ENCODE peak calls at places on chromosomes 5 and 9, in four cellular contexts. One of them, this sample, is unnamed. For H3K9me3, the result is how much of the 10 kb centered on the place peaks cover.

GRCh38 chr5:89668821-89669220 is 740.7 kb downstream of the CETN3 start:
- DNase-seq in uterus: no peak
- DNase-seq in A549: no peak
- DNase-seq in thyroid gland: no peak
- DNase-seq in this sample: no peak

GRCh38 chr5:110752953-110753352 is 14.1 kb downstream of the SLC25A46 start:
- DNase-seq in A549: no peak
- DNase-seq in thyroid gland: no peak
- DNase-seq in uterus: no peak
- DNase-seq in this sample: no peak

GRCh38 chr9:24832307-24832706 is 286.6 kb upstream of the IZUMO3 start:
- DNase-seq in thyroid gland: no peak
- DNase-seq in A549: no peak
- DNase-seq in uterus: no peak
- DNase-seq in this sample: no peak

GRCh38 chr5:60992871-60993270 is 47.9 kb downstream of the NDUFAF2 start:
- DNase-seq in uterus: no peak
- DNase-seq in thyroid gland: no peak
- DNase-seq in A549: no peak
- DNase-seq in this sample: no peak

GRCh38 chr9:95721132-95721531 is 154.4 kb upstream of the ERCC6L2 start:
- DNase-seq in uterus: no peak
- DNase-seq in A549: no peak
- DNase-seq in thyroid gland: no peak
- DNase-seq in this sample: no peak

GRCh38 chr5:143435207-143435657 is 31.7 kb upstream of the NR3C1 start:
- DNase-seq in thyroid gland: peak
- DNase-seq in A549: no peak
- DNase-seq in uterus: no peak
- DNase-seq in this sample: peak

GRCh38 chr5:133895979-133896378 is 72.4 kb downstream of the C5orf15 start:
- DNase-seq in A549: no peak
- DNase-seq in uterus: no peak
- DNase-seq in thyroid gland: no peak
- DNase-seq in this sample: no peak

GRCh38 chr5:15533124-15533893 is 33.3 kb downstream of the FBXL7 start:
- DNase-seq in thyroid gland: no peak
- DNase-seq in A549: no peak
- DNase-seq in uterus: no peak
- DNase-seq in this sample: no peak

GRCh38 chr9:14021871-14022525 is 291.9 kb downstream of the NFIB start:
- DNase-seq in A549: no peak
- DNase-seq in uterus: no peak
- DNase-seq in thyroid gland: no peak
- DNase-seq in this sample: no peak

GRCh38 chr5:116411101-116411571 is 163.5 kb downstream of the SEMA6A start:
- DNase-seq in thyroid gland: no peak
- DNase-seq in uterus: peak
- DNase-seq in A549: no peak
- DNase-seq in this sample: no peak

GRCh38 chr9:86525182-86525581 is 171.0 kb upstream of the TUT7 start:
- DNase-seq in thyroid gland: no peak
- DNase-seq in uterus: no peak
- DNase-seq in A549: no peak
- DNase-seq in this sample: no peak

GRCh38 chr9:72440383-72440782 is 75.4 kb upstream of the ZFAND5 start:
- DNase-seq in A549: no peak
- DNase-seq in thyroid gland: no peak
- DNase-seq in uterus: no peak
- DNase-seq in this sample: no peak
- H3K27ac ChIP-seq in A549: peak
- H3K27ac ChIP-seq in thyroid gland: no peak
- H3K27ac ChIP-seq in uterus: no peak
- H3K27ac ChIP-seq in this sample: no peak

GRCh38 chr9:92517046-92517445 is 18.7 kb downstream of the ECM2 start:
- DNase-seq in thyroid gland: no peak
- DNase-seq in uterus: no peak
- DNase-seq in A549: no peak
- DNase-seq in this sample: no peak

GRCh38 chr9:92524881-92525280 is 10.9 kb downstream of the ECM2 start:
- DNase-seq in A549: no peak
- DNase-seq in uterus: no peak
- DNase-seq in thyroid gland: no peak
- DNase-seq in this sample: no peak

GRCh38 chr9:92525306-92525705 is 10.5 kb downstream of the ECM2 start:
- DNase-seq in A549: no peak
- DNase-seq in uterus: no peak
- DNase-seq in thyroid gland: no peak
- DNase-seq in this sample: no peak

GRCh38 chr9:92522983-92523970 is 12.5 kb downstream of the ECM2 start:
- DNase-seq in uterus: no peak
- DNase-seq in A549: no peak
- DNase-seq in thyroid gland: no peak
- DNase-seq in this sample: no peak

DNA sequence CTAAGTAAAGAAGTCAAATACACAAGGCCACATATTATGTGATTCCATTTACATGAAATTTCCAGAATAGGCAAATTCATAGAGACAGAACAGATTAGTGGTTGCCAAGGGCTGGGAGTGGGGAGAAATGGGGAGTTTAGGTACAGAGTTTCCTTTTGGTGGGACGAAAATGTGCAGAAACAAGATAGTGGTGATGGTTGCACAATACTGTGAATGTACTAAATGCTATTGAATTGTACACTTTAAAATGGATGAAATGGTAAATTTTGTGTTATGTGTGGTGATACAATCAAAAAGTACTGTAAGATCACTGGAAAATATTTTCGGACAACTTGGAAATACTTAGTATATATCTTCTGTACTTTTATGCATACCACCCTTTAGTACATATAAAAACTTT is 15.0 kb downstream of the ECM2 start:
- DNase-seq in thyroid gland: no peak
- DNase-seq in A549: no peak
- DNase-seq in uterus: no peak
- DNase-seq in this sample: no peak
- TF ChIP-seq CTCF in thyroid gland: no peak
- TF ChIP-seq CTCF in A549: no peak
- TF ChIP-seq CTCF in uterus: no peak
- TF ChIP-seq CTCF in this sample: no peak

GRCh38 chr9:129514891-129515290 is 106.0 kb downstream of the C9orf50 start:
- DNase-seq in A549: no peak
- DNase-seq in uterus: no peak
- DNase-seq in thyroid gland: peak
- DNase-seq in this sample: no peak

GRCh38 chr9:129513856-129514496 is 106.9 kb downstream of the C9orf50 start:
- DNase-seq in thyroid gland: no peak
- DNase-seq in uterus: no peak
- DNase-seq in A549: no peak
- DNase-seq in this sample: no peak

GRCh38 chr9:129513282-129513681 is 107.6 kb downstream of the C9orf50 start:
- DNase-seq in thyroid gland: no peak
- DNase-seq in uterus: no peak
- DNase-seq in A549: no peak
- DNase-seq in this sample: no peak

GRCh38 chr9:129517006-129517405 is 103.9 kb downstream of the C9orf50 start:
- DNase-seq in A549: no peak
- DNase-seq in uterus: no peak
- DNase-seq in thyroid gland: no peak
- DNase-seq in this sample: no peak

GRCh38 chr9:129514497-129514867 is 106.4 kb downstream of the C9orf50 start:
- DNase-seq in A549: no peak
- DNase-seq in thyroid gland: no peak
- DNase-seq in uterus: no peak
- DNase-seq in this sample: no peak
- H3K9me3 ChIP-seq in A549: half or more
- H3K9me3 ChIP-seq in thyroid gland: under half
- H3K9me3 ChIP-seq in uterus: under half
- H3K9me3 ChIP-seq in this sample: under half

GRCh38 chr9:111039203-111039907 is 1.1 kb upstream of the LPAR1 start:
- DNase-seq in A549: no peak
- DNase-seq in thyroid gland: peak
- DNase-seq in uterus: peak
- DNase-seq in this sample: no peak
- H3K27ac ChIP-seq in A549: peak
- H3K27ac ChIP-seq in thyroid gland: peak
- H3K27ac ChIP-seq in uterus: peak
- H3K27ac ChIP-seq in this sample: no peak

GRCh38 chr9:130262771-130263170 is 2.8 kb upstream of the HMCN2 start:
- DNase-seq in A549: no peak
- DNase-seq in thyroid gland: no peak
- DNase-seq in uterus: no peak
- DNase-seq in this sample: no peak

GRCh38 chr9:130264414-130265350 is 878 bp upstream of the HMCN2 start:
- DNase-seq in thyroid gland: no peak
- DNase-seq in A549: no peak
- DNase-seq in uterus: no peak
- DNase-seq in this sample: no peak

GRCh38 chr9:130265431-130266235 is at the start of gene HMCN2:
- DNase-seq in thyroid gland: peak
- DNase-seq in uterus: no peak
- DNase-seq in A549: no peak
- DNase-seq in this sample: no peak

GRCh38 chr9:130262061-130262745 is 3.4 kb upstream of the HMCN2 start:
- DNase-seq in thyroid gland: no peak
- DNase-seq in A549: no peak
- DNase-seq in uterus: no peak
- DNase-seq in this sample: no peak

DNA sequence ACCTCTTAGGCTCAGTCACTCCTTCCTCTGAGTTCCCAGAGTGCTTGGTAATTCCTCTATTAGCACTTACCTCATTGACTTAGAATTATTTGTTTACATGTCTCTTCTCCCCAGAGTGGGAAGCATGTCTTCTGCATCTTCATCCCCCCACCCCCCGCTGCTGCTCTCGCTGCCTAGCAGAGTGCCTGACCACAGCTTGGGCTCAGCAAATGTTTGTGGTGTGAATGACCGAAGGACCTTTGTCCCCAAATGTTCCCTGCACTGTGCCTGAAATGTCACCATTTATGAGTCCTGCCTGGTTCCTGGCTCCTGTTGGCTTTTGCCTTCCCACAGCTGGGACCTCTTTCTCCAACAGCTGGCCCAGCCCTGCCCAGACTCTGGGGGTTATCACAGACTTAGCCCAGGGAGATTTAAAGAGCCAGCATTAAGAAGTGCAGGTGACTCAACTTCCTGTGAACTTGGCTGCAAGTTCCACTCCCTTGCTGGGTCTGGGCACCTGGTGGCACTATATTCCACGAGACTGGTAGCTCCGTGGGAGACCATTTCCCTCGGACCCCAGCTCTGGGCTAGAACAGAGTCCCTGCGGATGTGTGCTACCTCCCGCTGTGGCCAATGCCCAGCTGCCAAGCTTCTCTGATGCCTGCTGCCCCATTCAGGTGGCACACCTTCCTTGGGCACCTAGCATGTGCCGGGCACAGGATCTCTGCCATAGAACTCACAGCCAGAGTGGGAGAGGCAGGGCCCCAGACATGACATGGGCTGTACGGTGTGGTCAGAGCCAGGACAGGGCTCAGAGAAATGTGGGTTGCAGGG is 1.8 kb upstream of the HMCN2 start:
- DNase-seq in A549: no peak
- DNase-seq in thyroid gland: no peak
- DNase-seq in uterus: no peak
- DNase-seq in this sample: no peak
- TF ChIP-seq CTCF in A549: no peak
- TF ChIP-seq CTCF in thyroid gland: no peak
- TF ChIP-seq CTCF in uterus: no peak
- TF ChIP-seq CTCF in this sample: no peak

DNA sequence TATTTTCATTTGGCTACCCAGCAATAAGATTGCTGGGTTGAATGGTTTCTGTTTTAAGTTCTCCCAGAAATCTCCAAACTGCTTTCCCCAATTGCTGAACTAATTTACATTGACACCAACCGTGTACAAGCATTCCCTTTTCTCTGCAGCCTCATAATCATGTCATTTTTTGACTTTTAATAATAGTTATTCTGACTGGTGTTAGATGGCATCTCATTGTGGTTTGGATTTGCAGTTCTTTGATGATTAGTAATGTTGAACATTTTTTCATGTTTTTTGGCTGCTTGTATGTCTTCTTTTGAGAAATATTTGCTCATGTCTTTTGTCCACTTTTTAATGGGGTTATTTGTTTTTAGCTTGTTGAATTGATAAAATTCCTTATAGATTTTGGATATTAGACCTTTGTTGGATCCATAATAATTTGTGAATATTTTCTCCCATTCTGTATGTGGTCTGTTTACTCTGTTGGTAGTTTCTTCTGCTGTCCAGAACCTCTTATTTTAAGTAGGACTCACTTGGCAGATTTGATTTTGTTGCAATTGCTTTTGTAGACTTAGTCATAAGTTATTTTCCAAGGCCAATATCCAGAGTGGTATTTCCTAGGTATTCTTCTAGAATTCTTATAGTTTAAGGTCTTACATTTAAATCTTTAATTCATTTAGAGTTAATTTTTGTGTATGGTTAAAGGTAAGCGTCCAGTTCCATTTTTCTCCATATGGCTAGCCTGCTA is 793.7 kb downstream of the BRINP1 start:
- DNase-seq in thyroid gland: no peak
- DNase-seq in A549: no peak
- DNase-seq in uterus: no peak
- DNase-seq in this sample: no peak
- H3K9me3 ChIP-seq in thyroid gland: under half
- H3K9me3 ChIP-seq in A549: under half
- H3K9me3 ChIP-seq in uterus: under half
- H3K9me3 ChIP-seq in this sample: under half